ENCODE peak calls at places on chromosomes 5 and 9, in nine cellular contexts. V, T, K, R, B, N, Y, A and L are unnamed samples.

GRCh38 chr5:96177303-96177869 is 215.7 kb upstream of the ELL2 start:
- DNase-seq in V (no peak), T (no peak), K (peak; percentile 94), R (no peak), B (no peak), N (peak; percentile 91), Y (no peak), A (no peak), L (peak; percentile 73)

GRCh38 chr5:128201065-128201926 is 117.7 kb downstream of the SLC12A2 start:
- DNase-seq in V (peak; percentile 68), T (no peak), K (peak; percentile 87), R (peak; percentile 75), B (peak; percentile 80), N (peak; percentile 50), Y (peak; percentile 91), A (peak; percentile 88), L (peak; percentile 82)

GRCh38 chr5:67211926-67212325 is 15.3 kb upstream of the CD180 start:
- DNase-seq in V (no peak), T (no peak), K (peak; percentile 70), R (no peak), B (no peak), N (peak; percentile 87), Y (no peak), A (no peak), L (no peak)

GRCh38 chr5:168772466-168772961 is 193.3 kb upstream of the PANK3 start:
- DNase-seq in V (no peak), T (no peak), K (no peak), R (no peak), B (no peak), N (no peak), Y (no peak), A (no peak), L (no peak)

GRCh38 chr9:13479071-13479470 is 199.6 kb upstream of the MPDZ start:
- DNase-seq in V (no peak), T (no peak), K (no peak), R (no peak), B (no peak), N (no peak), Y (no peak), A (no peak), L (no peak)

GRCh38 chr9:38227656-38228055 is 158.6 kb upstream of the SHB start:
- DNase-seq in V (no peak), T (no peak), K (peak; percentile 33), R (no peak), B (no peak), N (peak; percentile 4), Y (peak; percentile 11), A (no peak), L (no peak)

GRCh38 chr5:34571380-34572041 is 84.6 kb upstream of the RAI14 start:
- DNase-seq in V (no peak), T (no peak), K (no peak), R (no peak), B (no peak), N (peak; percentile 87), Y (no peak), A (no peak), L (no peak)

GRCh38 chr5:173855162-173855994 is 32.8 kb upstream of the CPEB4 start:
- DNase-seq in V (no peak), T (no peak), K (peak; percentile 18), R (no peak), B (no peak), N (no peak), Y (no peak), A (no peak), L (no peak)

GRCh38 chr5:58080573-58080972 is 379.3 kb downstream of the PLK2 start:
- DNase-seq in V (no peak), T (no peak), K (peak; percentile 71), R (no peak), B (no peak), N (peak; percentile 69), Y (no peak), A (no peak), L (no peak)

GRCh38 chr5:73816656-73817420 is 190.8 kb downstream of the ARHGEF28 start:
- DNase-seq in V (no peak), T (no peak), K (no peak), R (no peak), B (no peak), N (peak; percentile 92), Y (no peak), A (no peak), L (no peak)

GRCh38 chr9:21801683-21802417 is 586 bp upstream of the MTAP start:
- DNase-seq in V (peak; percentile 54), T (no peak), K (peak; percentile 80), R (peak; percentile 32), B (peak; percentile 84), N (peak; percentile 85), Y (peak; percentile 89), A (peak; percentile 64), L (peak; percentile 87)
- H3K4me3 ChIP-seq in V (peak overlapping the region; percentile 69), T (peak overlapping the region; percentile 94), K (peak overlapping the region; percentile 94), R (peak overlapping the region; percentile 82), B (peak overlapping the region; percentile 79), N (peak overlapping the region; percentile 68), Y (peak overlapping the region; percentile 90), A (peak overlapping the region; percentile 87), L (peak overlapping the region; percentile 71)

GRCh38 chr9:136525841-136526499 is 19.9 kb downstream of the NOTCH1 start:
- DNase-seq in V (no peak), T (no peak), K (no peak), R (no peak), B (no peak), N (no peak), Y (peak; percentile 79), A (peak; percentile 91), L (no peak)

GRCh38 chr9:136528716-136529341 is 17.0 kb downstream of the NOTCH1 start:
- DNase-seq in V (no peak), T (no peak), K (no peak), R (no peak), B (no peak), N (no peak), Y (no peak), A (no peak), L (no peak)

GRCh38 chr9:136526625-136527066 is 19.2 kb downstream of the NOTCH1 start:
- DNase-seq in V (no peak), T (no peak), K (no peak), R (no peak), B (no peak), N (no peak), Y (no peak), A (peak; percentile 77), L (no peak)

GRCh38 chr9:136527721-136528710 is 17.8 kb downstream of the NOTCH1 start:
- DNase-seq in V (peak; percentile 48), T (no peak), K (no peak), R (no peak), B (no peak), N (no peak), Y (no peak), A (no peak), L (no peak)

DNA sequence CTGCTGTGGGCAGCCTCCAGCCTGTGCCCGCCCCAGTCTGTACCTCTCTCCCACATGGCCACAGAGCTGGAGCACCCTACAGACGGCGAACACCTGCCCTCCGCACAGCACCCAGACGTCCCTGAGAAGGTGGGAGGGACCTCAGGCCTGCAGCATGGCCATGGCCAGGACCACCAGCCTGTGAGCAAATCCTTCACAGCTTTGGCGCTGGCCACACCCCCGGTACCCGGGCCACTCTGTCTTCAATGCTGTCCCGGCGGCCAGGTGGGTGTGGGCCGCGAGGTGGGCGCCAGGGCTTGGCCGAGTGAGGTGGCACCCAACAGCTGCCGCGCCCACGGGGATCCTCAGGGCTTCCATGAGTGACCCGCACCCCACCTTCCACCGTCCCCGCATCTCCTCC is 18.7 kb downstream of the NOTCH1 start:
- DNase-seq in V (no peak), T (no peak), K (no peak), R (no peak), B (no peak), N (no peak), Y (no peak), A (no peak), L (no peak)
- H3K27ac ChIP-seq in V (peak overlapping the region; percentile 83), T (no peak overlapping the region), K (no peak overlapping the region), R (peak overlapping the region; percentile 96), B (peak overlapping the region; percentile 36), N (no peak overlapping the region), Y (no peak overlapping the region), A (peak overlapping the region; percentile 80), L (no peak overlapping the region)

DNA sequence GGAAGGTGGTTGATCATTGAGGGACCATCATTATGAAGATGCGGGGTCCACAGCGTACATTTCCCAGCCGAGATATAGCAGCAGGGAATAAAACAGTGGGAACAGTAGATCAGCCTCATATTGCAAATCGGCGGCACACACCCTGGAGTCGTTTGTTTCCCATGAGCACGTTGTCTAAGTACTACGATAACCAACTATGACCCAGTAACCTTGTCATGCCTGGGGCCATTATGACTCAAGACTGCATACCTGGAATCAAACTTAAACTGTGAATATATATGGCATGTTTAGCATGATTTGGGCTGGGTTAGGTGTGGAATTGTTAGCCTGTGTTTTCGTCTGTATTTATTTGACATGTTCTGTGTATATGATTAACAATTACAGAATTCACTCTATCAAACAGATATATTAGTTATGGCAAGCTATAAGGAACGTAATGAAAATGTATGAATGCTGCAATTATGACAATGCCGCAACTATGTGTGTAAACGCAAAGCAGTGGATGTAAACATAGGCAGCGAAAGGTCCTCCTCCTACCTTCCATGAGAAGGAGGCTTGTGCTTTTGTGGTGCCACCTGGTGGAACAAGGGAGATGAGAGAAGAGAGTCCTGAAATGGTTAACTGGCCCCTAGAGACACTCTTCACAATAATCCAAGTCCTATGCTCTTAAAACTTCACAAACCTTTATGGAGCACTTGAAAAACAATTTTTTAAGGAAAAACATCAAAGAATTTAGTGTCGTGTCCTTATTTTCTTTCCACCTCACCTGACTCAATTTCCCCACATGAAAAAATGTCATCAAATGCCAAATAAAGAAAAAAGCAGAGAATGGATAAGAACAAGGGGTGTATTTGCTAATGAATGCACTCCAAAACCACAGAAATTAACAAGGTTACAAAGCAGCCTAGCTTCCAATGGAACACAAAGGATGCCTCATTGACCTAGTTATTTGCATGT is 47.1 kb downstream of the SEMA5A start:
- DNase-seq in V (no peak), T (no peak), K (peak; percentile 94), R (no peak), B (no peak), N (peak; percentile 20), Y (no peak), A (no peak), L (no peak)
- TF ChIP-seq CTCF in V (peak; percentile 11), T (peak; percentile 42), K (peak; percentile 98), R (no peak), B (peak; percentile 14), N (peak; percentile 41), Y (no peak), A (no peak), L (peak; percentile 84)

GRCh38 chr9:23849379-23849778 is 23.3 kb upstream of the ELAVL2 start:
- DNase-seq in V (no peak), T (no peak), K (no peak), R (no peak), B (no peak), N (no peak), Y (no peak), A (no peak), L (no peak)
- H3K4me3 ChIP-seq in V (no peak overlapping the region), T (no peak overlapping the region), K (no peak overlapping the region), R (no peak overlapping the region), B (peak overlapping the region; percentile 55), N (no peak overlapping the region), Y (no peak overlapping the region), A (peak overlapping the region; percentile 59), L (no peak overlapping the region)